ENCODE peak calls at places on chromosomes 13 and 19, in four cellular contexts. One of them, this sample, is unnamed.

GRCh38 chr19:4557186-4557970 is 2.1 kb downstream of the SEMA6B start:
- DNase-seq in fibroblast of mammary gland: no peak
- DNase-seq in brain microvascular endothelial cell: no peak
- DNase-seq in heart right ventricle: no peak
- DNase-seq in this sample: no peak

GRCh38 chr13:60329221-60329983 is 67.6 kb upstream of the TDRD3 start:
- DNase-seq in heart right ventricle: no peak
- DNase-seq in brain microvascular endothelial cell: peak
- DNase-seq in fibroblast of mammary gland: peak
- DNase-seq in this sample: peak

GRCh38 chr13:110244096-110244830 is 62.7 kb downstream of the COL4A1 start:
- DNase-seq in heart right ventricle: peak
- DNase-seq in fibroblast of mammary gland: peak
- DNase-seq in brain microvascular endothelial cell: no peak
- DNase-seq in this sample: peak

GRCh38 chr13:91133941-91134772 is 213.3 kb upstream of the MIR17HG start:
- DNase-seq in heart right ventricle: peak
- DNase-seq in fibroblast of mammary gland: peak
- DNase-seq in brain microvascular endothelial cell: peak
- DNase-seq in this sample: peak

GRCh38 chr19:49590971-49591730 is at the start of gene PRR12:
- DNase-seq in heart right ventricle: peak
- DNase-seq in fibroblast of mammary gland: peak
- DNase-seq in brain microvascular endothelial cell: peak
- DNase-seq in this sample: peak

GRCh38 chr13:54563286-54563685 is 1534.7 kb downstream of the OLFM4 start:
- DNase-seq in fibroblast of mammary gland: no peak
- DNase-seq in brain microvascular endothelial cell: no peak
- DNase-seq in heart right ventricle: no peak
- DNase-seq in this sample: no peak

GRCh38 chr13:101218484-101218883 is 197.8 kb downstream of the NALCN start:
- DNase-seq in fibroblast of mammary gland: peak
- DNase-seq in brain microvascular endothelial cell: peak
- DNase-seq in heart right ventricle: no peak
- DNase-seq in this sample: no peak

GRCh38 chr13:30576528-30576927 is 41.2 kb upstream of the USPL1 start:
- DNase-seq in brain microvascular endothelial cell: peak
- DNase-seq in heart right ventricle: peak
- DNase-seq in fibroblast of mammary gland: peak
- DNase-seq in this sample: no peak

GRCh38 chr13:73844986-73845385 is 289.2 kb downstream of the KLF12 start:
- DNase-seq in heart right ventricle: no peak
- DNase-seq in brain microvascular endothelial cell: no peak
- DNase-seq in fibroblast of mammary gland: no peak
- DNase-seq in this sample: peak

GRCh38 chr19:18478545-18479311 is 40.8 kb upstream of the ISYNA1 start:
- DNase-seq in heart right ventricle: peak
- DNase-seq in fibroblast of mammary gland: peak
- DNase-seq in brain microvascular endothelial cell: peak
- DNase-seq in this sample: peak

GRCh38 chr19:1168877-1169791 is 4.9 kb downstream of the SBNO2 start:
- DNase-seq in fibroblast of mammary gland: peak
- DNase-seq in brain microvascular endothelial cell: peak
- DNase-seq in heart right ventricle: no peak
- DNase-seq in this sample: peak

GRCh38 chr13:110042253-110042652 is 255.9 kb upstream of the IRS2 start:
- DNase-seq in fibroblast of mammary gland: no peak
- DNase-seq in heart right ventricle: no peak
- DNase-seq in brain microvascular endothelial cell: no peak
- DNase-seq in this sample: peak

GRCh38 chr13:21399741-21400140 is 59.4 kb downstream of the ZDHHC20 start:
- DNase-seq in heart right ventricle: no peak
- DNase-seq in fibroblast of mammary gland: no peak
- DNase-seq in brain microvascular endothelial cell: peak
- DNase-seq in this sample: no peak

GRCh38 chr13:112444416-112445399 is 68.6 kb downstream of the SPACA7 start:
- DNase-seq in fibroblast of mammary gland: no peak
- DNase-seq in brain microvascular endothelial cell: no peak
- DNase-seq in heart right ventricle: no peak
- DNase-seq in this sample: no peak

GRCh38 chr13:100657881-100658315 is 16.7 kb downstream of the TMTC4 start:
- DNase-seq in brain microvascular endothelial cell: no peak
- DNase-seq in heart right ventricle: no peak
- DNase-seq in fibroblast of mammary gland: no peak
- DNase-seq in this sample: no peak

GRCh38 chr19:44850641-44851109 is 4.6 kb downstream of the NECTIN2 start:
- DNase-seq in heart right ventricle: no peak
- DNase-seq in brain microvascular endothelial cell: no peak
- DNase-seq in fibroblast of mammary gland: no peak
- DNase-seq in this sample: no peak

GRCh38 chr13:99371956-99372355 is 64.8 kb upstream of the GPR183 start:
- DNase-seq in fibroblast of mammary gland: no peak
- DNase-seq in heart right ventricle: no peak
- DNase-seq in brain microvascular endothelial cell: no peak
- DNase-seq in this sample: no peak

GRCh38 chr19:55632463-55632834 is 8.1 kb upstream of the ZNF784 start:
- DNase-seq in fibroblast of mammary gland: peak
- DNase-seq in brain microvascular endothelial cell: peak
- DNase-seq in heart right ventricle: peak
- DNase-seq in this sample: peak

GRCh38 chr13:35979378-35979911 is 151.7 kb downstream of the DCLK1 start:
- DNase-seq in fibroblast of mammary gland: peak
- DNase-seq in heart right ventricle: peak
- DNase-seq in brain microvascular endothelial cell: peak
- DNase-seq in this sample: peak

GRCh38 chr13:108527849-108528248 is 101.6 kb upstream of the MYO16 start:
- DNase-seq in fibroblast of mammary gland: no peak
- DNase-seq in heart right ventricle: no peak
- DNase-seq in brain microvascular endothelial cell: no peak
- DNase-seq in this sample: no peak

GRCh38 chr13:29704648-29705047 is 109.2 kb upstream of the SLC7A1 start:
- DNase-seq in heart right ventricle: no peak
- DNase-seq in fibroblast of mammary gland: peak
- DNase-seq in brain microvascular endothelial cell: peak
- DNase-seq in this sample: peak

GRCh38 chr13:40813662-40814454 is 24.4 kb downstream of the SLC25A15 start:
- DNase-seq in fibroblast of mammary gland: peak
- DNase-seq in heart right ventricle: no peak
- DNase-seq in brain microvascular endothelial cell: peak
- DNase-seq in this sample: no peak
- TF ChIP-seq CTCF in fibroblast of mammary gland: peak
- TF ChIP-seq CTCF in heart right ventricle: peak
- TF ChIP-seq CTCF in brain microvascular endothelial cell: peak
- TF ChIP-seq CTCF in this sample: peak

GRCh38 chr13:106350208-106350607 is 185.3 kb downstream of the EFNB2 start:
- DNase-seq in fibroblast of mammary gland: no peak
- DNase-seq in heart right ventricle: no peak
- DNase-seq in brain microvascular endothelial cell: no peak
- DNase-seq in this sample: no peak
- H3K4me3 ChIP-seq in fibroblast of mammary gland: no peak
- H3K4me3 ChIP-seq in heart right ventricle: no peak
- H3K4me3 ChIP-seq in brain microvascular endothelial cell: no peak
- H3K4me3 ChIP-seq in this sample: no peak

GRCh38 chr19:3556978-3557460 is 367 bp downstream of the MFSD12 start:
- DNase-seq in fibroblast of mammary gland: no peak
- DNase-seq in brain microvascular endothelial cell: no peak
- DNase-seq in heart right ventricle: no peak
- DNase-seq in this sample: no peak
- TF ChIP-seq CTCF in fibroblast of mammary gland: no peak
- TF ChIP-seq CTCF in brain microvascular endothelial cell: peak
- TF ChIP-seq CTCF in heart right ventricle: peak
- TF ChIP-seq CTCF in this sample: no peak

DNA sequence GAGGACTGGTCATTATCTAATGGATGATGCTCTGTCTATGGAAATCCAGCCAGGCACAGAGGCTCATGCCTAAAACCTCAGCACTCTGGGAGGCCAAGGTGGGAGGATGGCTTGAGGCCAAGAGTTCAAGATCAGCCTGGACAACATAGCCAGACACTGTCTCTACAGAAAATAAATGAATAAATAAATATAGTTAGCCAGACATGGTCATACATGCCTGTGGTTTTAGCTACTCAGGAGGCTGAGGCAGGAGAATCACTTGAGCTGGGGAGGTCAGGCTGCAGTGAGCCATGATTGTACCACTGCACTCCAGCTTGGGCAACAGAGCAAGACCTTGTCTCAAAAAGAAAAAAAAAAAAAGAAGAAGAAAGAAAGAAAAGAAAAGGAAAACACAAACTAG is 234.7 kb downstream of the TSHZ3 start:
- DNase-seq in brain microvascular endothelial cell: peak
- DNase-seq in heart right ventricle: no peak
- DNase-seq in fibroblast of mammary gland: no peak
- DNase-seq in this sample: no peak
- H3K4me3 ChIP-seq in brain microvascular endothelial cell: no peak
- H3K4me3 ChIP-seq in heart right ventricle: no peak
- H3K4me3 ChIP-seq in fibroblast of mammary gland: no peak
- H3K4me3 ChIP-seq in this sample: no peak

GRCh38 chr19:11460207-11460606 is 20.6 kb downstream of the ELAVL3 start:
- DNase-seq in brain microvascular endothelial cell: no peak
- DNase-seq in heart right ventricle: no peak
- DNase-seq in fibroblast of mammary gland: no peak
- DNase-seq in this sample: no peak
- TF ChIP-seq CTCF in brain microvascular endothelial cell: peak
- TF ChIP-seq CTCF in heart right ventricle: no peak
- TF ChIP-seq CTCF in fibroblast of mammary gland: peak
- TF ChIP-seq CTCF in this sample: no peak

GRCh38 chr19:41917676-41918075 is 10.6 kb downstream of the ERFL start:
- DNase-seq in fibroblast of mammary gland: no peak
- DNase-seq in brain microvascular endothelial cell: no peak
- DNase-seq in heart right ventricle: no peak
- DNase-seq in this sample: no peak
- H3K4me3 ChIP-seq in fibroblast of mammary gland: no peak
- H3K4me3 ChIP-seq in brain microvascular endothelial cell: no peak
- H3K4me3 ChIP-seq in heart right ventricle: no peak
- H3K4me3 ChIP-seq in this sample: no peak

DNA sequence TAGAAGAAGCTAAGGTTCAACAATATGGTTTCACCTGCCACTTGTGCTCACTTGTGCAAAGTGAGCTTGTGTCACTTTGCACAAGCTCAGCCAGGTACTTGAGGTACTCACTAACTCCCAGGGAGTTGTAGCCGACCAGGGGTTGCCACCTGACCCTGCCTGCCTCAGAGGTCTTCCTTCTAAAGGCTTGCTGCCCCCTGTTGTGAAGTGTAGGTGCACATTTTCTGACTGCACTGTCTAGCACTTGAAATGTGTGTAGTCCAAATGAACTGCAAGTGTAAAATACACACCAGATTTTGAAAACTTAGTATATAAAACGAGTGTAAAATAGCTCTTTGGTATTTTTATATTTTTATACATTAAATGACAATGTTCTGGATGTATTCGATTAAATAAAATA is 230.8 kb downstream of the DLEU7 start:
- DNase-seq in heart right ventricle: no peak
- DNase-seq in brain microvascular endothelial cell: no peak
- DNase-seq in fibroblast of mammary gland: no peak
- DNase-seq in this sample: no peak
- TF ChIP-seq CTCF in heart right ventricle: no peak
- TF ChIP-seq CTCF in brain microvascular endothelial cell: no peak
- TF ChIP-seq CTCF in fibroblast of mammary gland: no peak
- TF ChIP-seq CTCF in this sample: no peak

GRCh38 chr19:29540128-29540527 is 14.3 kb downstream of the VSTM2B start:
- DNase-seq in brain microvascular endothelial cell: no peak
- DNase-seq in heart right ventricle: no peak
- DNase-seq in fibroblast of mammary gland: no peak
- DNase-seq in this sample: no peak
- H3K4me3 ChIP-seq in brain microvascular endothelial cell: no peak
- H3K4me3 ChIP-seq in heart right ventricle: no peak
- H3K4me3 ChIP-seq in fibroblast of mammary gland: no peak
- H3K4me3 ChIP-seq in this sample: no peak

GRCh38 chr19:2579678-2580280 is 103.9 kb downstream of the GADD45B start:
- DNase-seq in brain microvascular endothelial cell: no peak
- DNase-seq in fibroblast of mammary gland: no peak
- DNase-seq in heart right ventricle: no peak
- DNase-seq in this sample: no peak

GRCh38 chr19:2578391-2578826 is 102.5 kb downstream of the GADD45B start:
- DNase-seq in fibroblast of mammary gland: peak
- DNase-seq in heart right ventricle: no peak
- DNase-seq in brain microvascular endothelial cell: peak
- DNase-seq in this sample: peak

GRCh38 chr19:2575734-2576481 is 100.0 kb downstream of the GADD45B start:
- DNase-seq in brain microvascular endothelial cell: peak
- DNase-seq in fibroblast of mammary gland: peak
- DNase-seq in heart right ventricle: peak
- DNase-seq in this sample: peak

GRCh38 chr19:2577722-2578335 is 101.9 kb downstream of the GADD45B start:
- DNase-seq in brain microvascular endothelial cell: no peak
- DNase-seq in heart right ventricle: no peak
- DNase-seq in fibroblast of mammary gland: no peak
- DNase-seq in this sample: peak

DNA sequence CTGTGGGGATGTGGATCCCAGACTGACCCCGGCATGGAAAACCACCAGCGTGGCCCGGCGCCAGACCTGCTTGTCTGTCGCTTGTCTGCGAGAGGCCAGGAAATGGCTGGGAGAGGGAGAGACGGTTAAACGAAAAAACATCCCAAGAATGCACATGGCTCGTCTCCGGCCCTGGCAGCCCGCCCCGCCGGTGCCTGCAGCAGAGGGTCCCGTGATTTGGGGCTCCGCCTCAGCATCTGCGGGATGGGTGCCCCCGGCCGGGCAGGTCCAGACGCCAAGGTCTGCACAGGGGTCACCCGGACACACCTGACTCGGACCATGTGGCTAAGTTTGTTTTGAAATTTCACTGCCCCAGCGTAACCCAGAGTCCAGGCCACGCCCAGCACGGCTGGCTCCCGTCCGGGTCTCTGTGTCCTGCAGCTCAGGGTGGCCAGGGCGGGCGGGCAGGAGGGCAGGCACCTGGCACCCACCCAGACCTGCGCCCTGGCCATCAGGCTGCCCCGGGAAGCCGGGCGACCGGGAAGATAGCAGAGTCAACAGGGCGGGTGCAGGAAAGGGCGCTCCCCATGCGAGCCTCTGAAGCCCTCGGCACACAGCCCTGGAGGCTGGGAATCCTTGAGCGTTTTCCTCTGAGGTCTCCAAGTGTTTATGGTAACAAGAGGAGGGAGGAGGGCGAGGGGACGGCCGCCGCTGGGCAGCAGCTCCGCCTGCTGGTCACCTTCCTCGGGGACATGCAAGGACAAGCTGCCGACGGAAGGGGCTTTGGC is 103.2 kb downstream of the GADD45B start:
- DNase-seq in heart right ventricle: peak
- DNase-seq in fibroblast of mammary gland: peak
- DNase-seq in brain microvascular endothelial cell: peak
- DNase-seq in this sample: peak
- TF ChIP-seq CTCF in heart right ventricle: peak
- TF ChIP-seq CTCF in fibroblast of mammary gland: peak
- TF ChIP-seq CTCF in brain microvascular endothelial cell: peak
- TF ChIP-seq CTCF in this sample: peak